ENCODE peak calls at places on chromosomes 16 and 17, in ten cellular contexts. T, H, M, G, W, L, S, X, Z and Y are unnamed samples.

GRCh38 chr17:39792523-39793221 is 54.9 kb downstream of the GRB7 start:
- DNase-seq in T (no peak), H (no peak), M (no peak), G (no peak), W (no peak), L (no peak), S (no peak), X (no peak), Z (no peak), Y (no peak)

GRCh38 chr16:13956635-13957196 is 36.8 kb downstream of the ERCC4 start:
- DNase-seq in T (no peak), H (no peak), M (no peak), G (no peak), W (no peak), L (no peak), S (no peak), X (no peak), Z (no peak), Y (no peak)

GRCh38 chr16:14418795-14419225 is 211.2 kb downstream of the PARN start:
- DNase-seq in T (no peak), H (peak), M (no peak), G (no peak), W (no peak), L (no peak), S (no peak), X (no peak), Z (peak), Y (no peak)

GRCh38 chr17:41340934-41341861 is 9.4 kb downstream of the KRT33A start:
- DNase-seq in T (no peak), H (no peak), M (peak), G (no peak), W (no peak), L (no peak), S (no peak), X (no peak), Z (no peak), Y (no peak)

GRCh38 chr17:1078831-1079561 is 82.1 kb downstream of the TIMM22 start:
- DNase-seq in T (no peak), H (no peak), M (no peak), G (peak), W (no peak), L (peak), S (peak), X (peak), Z (no peak), Y (no peak)

GRCh38 chr17:1177099-1177996 is 2.4 kb downstream of the ABR start:
- DNase-seq in T (no peak), H (no peak), M (no peak), G (peak), W (no peak), L (peak), S (no peak), X (no peak), Z (no peak), Y (no peak)

GRCh38 chr16:51651061-51651466 is 500.0 kb upstream of the SALL1 start:
- DNase-seq in T (no peak), H (no peak), M (no peak), G (no peak), W (no peak), L (peak), S (peak), X (no peak), Z (no peak), Y (no peak)

GRCh38 chr16:68995011-68995504 is 110.4 kb upstream of the HAS3 start:
- DNase-seq in T (peak), H (no peak), M (no peak), G (no peak), W (no peak), L (peak), S (no peak), X (no peak), Z (no peak), Y (no peak)

GRCh38 chr17:83186751-83187421 is 107.5 kb downstream of the METRNL start:
- DNase-seq in T (no peak), H (no peak), M (no peak), G (no peak), W (no peak), L (no peak), S (no peak), X (no peak), Z (no peak), Y (no peak)

GRCh38 chr16:73878616-73879015 is 418.0 kb upstream of the PSMD7 start:
- DNase-seq in T (peak), H (no peak), M (no peak), G (peak), W (no peak), L (peak), S (no peak), X (no peak), Z (no peak), Y (no peak)

GRCh38 chr16:74073471-74073870 is 223.1 kb upstream of the PSMD7 start:
- DNase-seq in T (no peak), H (no peak), M (no peak), G (no peak), W (no peak), L (no peak), S (no peak), X (no peak), Z (no peak), Y (no peak)

GRCh38 chr17:27265333-27265732 is 28.6 kb upstream of the WSB1 start:
- DNase-seq in T (peak), H (no peak), M (no peak), G (no peak), W (no peak), L (no peak), S (no peak), X (no peak), Z (no peak), Y (no peak)

GRCh38 chr16:89613954-89614459 is 565 bp downstream of the DPEP1 start:
- DNase-seq in T (no peak), H (no peak), M (no peak), G (no peak), W (no peak), L (no peak), S (no peak), X (no peak), Z (no peak), Y (no peak)

GRCh38 chr17:17385502-17385901 is 82.3 kb downstream of the NT5M start:
- DNase-seq in T (no peak), H (no peak), M (no peak), G (no peak), W (no peak), L (no peak), S (no peak), X (no peak), Z (no peak), Y (peak)

GRCh38 chr16:82061861-82062525 is 26.9 kb downstream of the HSD17B2 start:
- DNase-seq in T (peak), H (no peak), M (no peak), G (no peak), W (no peak), L (peak), S (no peak), X (no peak), Z (no peak), Y (no peak)

GRCh38 chr17:74282587-74283370 is 8.7 kb downstream of the DNAI2 start:
- DNase-seq in T (peak), H (no peak), M (peak), G (no peak), W (no peak), L (no peak), S (no peak), X (no peak), Z (no peak), Y (no peak)

GRCh38 chr17:28788100-28788499 is 44.3 kb downstream of the TRAF4 start:
- DNase-seq in T (no peak), H (no peak), M (no peak), G (no peak), W (no peak), L (no peak), S (no peak), X (no peak), Z (no peak), Y (no peak)

GRCh38 chr16:10338426-10338825 is 47.4 kb upstream of the ATF7IP2 start:
- DNase-seq in T (no peak), H (no peak), M (no peak), G (peak), W (no peak), L (peak), S (no peak), X (no peak), Z (no peak), Y (no peak)

DNA sequence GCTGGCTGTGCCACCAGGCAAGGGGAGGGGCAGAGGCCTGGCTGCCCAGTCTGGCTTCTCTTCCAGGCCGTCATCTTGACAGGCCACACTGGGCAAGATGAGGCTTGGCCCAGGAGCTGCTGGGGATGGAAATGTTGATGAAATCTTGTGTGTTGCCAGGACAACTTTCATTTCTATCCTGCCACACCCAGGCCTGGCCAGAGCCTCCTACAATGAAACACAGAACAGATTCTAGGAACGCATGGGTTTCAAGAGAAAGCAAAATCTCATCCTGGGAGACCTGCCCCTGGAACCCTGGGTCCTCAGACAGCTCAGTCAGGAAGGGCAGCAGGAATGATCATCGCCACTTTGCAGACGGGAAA is 9.3 kb downstream of the HEXIM2 start:
- DNase-seq in T (peak), H (peak), M (no peak), G (peak), W (peak), L (no peak), S (no peak), X (no peak), Z (peak), Y (peak)
- H3K27ac ChIP-seq in T (peak), H (peak), M (no peak), G (peak), W (peak), L (peak), S (peak), X (peak), Z (peak), Y (peak)

DNA sequence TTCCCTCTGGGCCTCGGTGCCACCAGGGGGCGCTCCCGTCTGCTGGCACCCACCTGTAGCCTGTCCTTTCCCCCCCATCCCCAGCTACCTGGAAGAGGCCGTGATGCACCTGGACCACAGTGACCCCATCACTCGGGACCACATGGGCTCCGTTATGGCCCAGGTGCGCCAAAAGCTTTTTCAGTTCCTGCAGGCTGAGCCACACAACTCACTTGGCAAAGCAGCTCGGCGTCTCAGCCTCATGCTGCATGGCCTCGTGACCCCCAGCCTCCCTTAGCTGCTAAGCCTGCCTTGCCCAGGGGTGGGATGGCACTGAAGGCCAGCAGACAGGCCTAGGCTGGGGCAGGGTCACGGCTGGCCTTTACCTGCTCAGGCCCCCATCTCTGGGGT is 818 bp upstream of the NRN1L start:
- DNase-seq in T (peak), H (peak), M (peak), G (peak), W (peak), L (peak), S (peak), X (peak), Z (peak), Y (peak)
- H3K27ac ChIP-seq in T (no peak), H (peak), M (no peak), G (peak), W (peak), L (no peak), S (no peak), X (no peak), Z (no peak), Y (peak)

GRCh38 chr16:70689970-70690905 is 4.4 kb upstream of the MTSS2 start:
- DNase-seq in T (no peak), H (no peak), M (no peak), G (no peak), W (peak), L (no peak), S (peak), X (no peak), Z (no peak), Y (no peak)

GRCh38 chr16:70692481-70693203 is 6.8 kb upstream of the MTSS2 start:
- DNase-seq in T (no peak), H (peak), M (no peak), G (no peak), W (peak), L (no peak), S (no peak), X (no peak), Z (no peak), Y (no peak)

GRCh38 chr16:70693231-70693671 is 7.4 kb upstream of the MTSS2 start:
- DNase-seq in T (no peak), H (peak), M (no peak), G (peak), W (peak), L (peak), S (peak), X (no peak), Z (no peak), Y (no peak)

GRCh38 chr16:70691223-70692129 is 5.6 kb upstream of the MTSS2 start:
- DNase-seq in T (peak), H (peak), M (no peak), G (peak), W (peak), L (peak), S (peak), X (no peak), Z (peak), Y (peak)

DNA sequence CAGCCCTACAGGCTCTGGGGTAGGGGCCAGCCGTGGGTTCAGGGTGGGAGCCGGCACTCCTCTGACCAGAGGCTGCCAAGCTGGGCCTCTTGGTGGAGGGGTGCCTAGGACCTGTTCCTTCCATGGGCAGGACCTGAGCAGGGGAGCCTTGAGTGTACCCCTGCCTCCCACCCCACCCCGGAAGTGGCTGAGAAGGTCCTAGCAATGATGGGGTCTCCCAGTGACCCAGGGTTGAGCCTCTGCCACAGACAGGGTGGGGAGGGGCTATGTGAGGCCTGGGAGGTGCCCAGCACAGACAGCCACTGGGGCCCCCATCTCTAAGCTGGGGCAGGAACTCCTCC is 6.2 kb upstream of the MTSS2 start:
- DNase-seq in T (no peak), H (no peak), M (no peak), G (no peak), W (no peak), L (no peak), S (no peak), X (no peak), Z (no peak), Y (no peak)
- H3K27ac ChIP-seq in T (peak), H (peak), M (no peak), G (peak), W (peak), L (peak), S (peak), X (no peak), Z (peak), Y (peak)

DNA sequence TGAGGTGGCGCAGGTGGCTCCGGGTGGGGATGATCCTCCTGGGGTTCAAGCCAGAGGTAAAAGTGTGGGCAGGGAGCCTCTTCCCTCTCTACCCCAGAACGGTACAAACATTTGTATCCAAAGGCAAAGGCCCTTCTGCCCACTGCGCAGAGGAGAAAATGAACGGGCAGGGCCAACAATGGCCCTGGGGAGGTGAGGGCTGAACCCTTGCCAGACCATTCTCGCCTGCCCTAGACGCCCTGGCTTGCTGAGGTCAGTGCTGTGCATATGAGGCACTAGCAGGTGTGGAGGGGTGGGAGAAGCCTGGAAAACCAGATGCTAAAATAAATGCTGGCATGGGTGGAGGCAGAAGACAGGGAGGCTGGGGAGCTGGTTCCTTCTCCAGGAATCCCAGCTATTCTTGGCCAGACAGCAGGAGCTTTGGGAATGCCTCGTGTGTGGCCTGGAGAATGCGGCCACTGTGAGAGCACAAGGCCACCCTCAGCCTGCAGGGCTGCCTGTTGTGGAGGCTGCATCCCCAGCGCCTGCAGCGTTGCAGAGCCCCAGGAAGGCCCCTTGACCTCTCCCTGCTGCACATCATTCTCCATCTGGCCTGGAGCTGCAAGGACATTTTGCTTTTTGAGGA is 4.5 kb downstream of the C17orf50 start:
- DNase-seq in T (no peak), H (no peak), M (no peak), G (no peak), W (no peak), L (no peak), S (no peak), X (no peak), Z (no peak), Y (no peak)
- H3K27ac ChIP-seq in T (peak), H (peak), M (no peak), G (no peak), W (no peak), L (no peak), S (no peak), X (no peak), Z (no peak), Y (peak)

GRCh38 chr16:80743273-80743672 is 61.1 kb downstream of the CDYL2 start:
- DNase-seq in T (no peak), H (no peak), M (no peak), G (no peak), W (no peak), L (no peak), S (no peak), X (no peak), Z (no peak), Y (no peak)

GRCh38 chr16:80741716-80742115 is 62.7 kb downstream of the CDYL2 start:
- DNase-seq in T (no peak), H (no peak), M (no peak), G (no peak), W (no peak), L (no peak), S (no peak), X (no peak), Z (no peak), Y (no peak)

GRCh38 chr16:80744856-80745255 is 59.5 kb downstream of the CDYL2 start:
- DNase-seq in T (no peak), H (no peak), M (no peak), G (no peak), W (no peak), L (no peak), S (no peak), X (no peak), Z (no peak), Y (no peak)

GRCh38 chr16:80743772-80744171 is 60.6 kb downstream of the CDYL2 start:
- DNase-seq in T (no peak), H (no peak), M (no peak), G (no peak), W (no peak), L (no peak), S (no peak), X (no peak), Z (no peak), Y (no peak)

DNA sequence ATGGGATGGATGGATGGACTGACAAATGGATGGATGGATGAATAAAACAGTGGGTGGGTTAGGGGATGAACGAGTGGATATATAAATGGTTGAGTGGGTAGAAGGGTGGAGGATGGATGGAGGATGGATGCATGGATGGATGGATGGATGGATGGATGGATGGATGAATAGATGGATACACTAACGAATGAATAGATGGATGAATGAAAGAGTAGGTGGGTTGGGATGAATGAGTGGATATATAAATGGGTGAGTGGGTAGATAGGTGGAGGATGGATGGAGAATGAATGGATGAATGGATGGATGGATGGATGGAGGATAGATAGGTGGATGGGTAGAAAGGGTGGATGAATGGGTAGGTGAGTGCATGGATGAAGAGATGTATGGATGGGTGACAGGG is 62.1 kb downstream of the CDYL2 start:
- DNase-seq in T (no peak), H (no peak), M (no peak), G (no peak), W (no peak), L (no peak), S (no peak), X (no peak), Z (no peak), Y (no peak)
- H3K27ac ChIP-seq in T (no peak), H (no peak), M (no peak), G (no peak), W (no peak), L (no peak), S (no peak), X (no peak), Z (no peak), Y (no peak)

DNA sequence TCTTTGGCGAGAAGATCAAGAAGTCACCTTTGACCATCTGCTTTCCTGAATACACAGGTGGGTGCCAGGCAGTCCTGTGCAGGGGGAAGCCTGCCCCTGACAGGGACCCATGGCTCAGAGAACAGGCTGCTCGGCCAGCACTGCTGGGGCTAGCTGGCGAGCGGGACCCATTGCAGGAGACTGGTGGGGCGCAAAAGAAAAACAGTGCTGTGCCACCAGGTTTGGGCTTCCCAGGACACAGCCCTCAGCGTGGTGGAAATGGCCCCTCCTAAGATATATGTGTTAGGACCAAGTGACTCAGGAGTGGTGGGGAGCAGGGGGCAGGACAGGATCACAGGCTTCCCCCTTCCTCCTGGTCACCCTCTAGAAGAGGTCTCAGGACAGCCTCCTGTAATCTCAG is 73.9 kb downstream of the AMFR start:
- DNase-seq in T (no peak), H (peak), M (no peak), G (no peak), W (no peak), L (no peak), S (peak), X (no peak), Z (no peak), Y (no peak)
- H3K27ac ChIP-seq in T (no peak), H (no peak), M (no peak), G (no peak), W (no peak), L (no peak), S (no peak), X (no peak), Z (no peak), Y (no peak)

GRCh38 chr17:76278268-76278908 is 13.2 kb downstream of the UBALD2 start:
- DNase-seq in T (no peak), H (no peak), M (no peak), G (no peak), W (no peak), L (no peak), S (no peak), X (no peak), Z (no peak), Y (no peak)
- H3K27ac ChIP-seq in T (no peak), H (no peak), M (no peak), G (no peak), W (no peak), L (no peak), S (no peak), X (no peak), Z (no peak), Y (no peak)

GRCh38 chr17:19728114-19728495 is 11.7 kb upstream of the SLC47A2 start:
- DNase-seq in T (peak), H (peak), M (no peak), G (peak), W (peak), L (peak), S (peak), X (no peak), Z (peak), Y (peak)
- H3K27ac ChIP-seq in T (peak), H (peak), M (no peak), G (peak), W (peak), L (peak), S (peak), X (no peak), Z (peak), Y (peak)

DNA sequence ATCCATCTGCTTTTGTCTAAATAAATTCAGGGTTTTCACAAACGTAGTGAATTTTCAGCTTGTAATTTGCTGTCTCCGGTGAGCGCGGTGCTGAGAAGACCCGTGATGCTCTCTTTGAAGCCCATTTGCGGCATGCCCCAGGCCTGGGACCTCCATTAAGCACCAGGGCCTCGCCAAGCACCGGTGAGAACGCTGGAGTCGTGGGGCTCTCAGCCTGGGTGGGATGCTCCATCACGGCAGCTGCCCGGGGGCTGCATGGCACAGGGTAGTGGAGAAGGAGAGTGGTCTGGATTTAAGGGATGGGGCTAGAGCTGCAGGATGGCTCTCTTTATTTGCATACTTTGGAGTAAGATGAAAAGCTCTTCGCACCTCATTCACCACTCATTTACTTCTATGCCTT is 248.7 kb downstream of the ABCC12 start:
- DNase-seq in T (no peak), H (no peak), M (no peak), G (no peak), W (no peak), L (no peak), S (no peak), X (no peak), Z (no peak), Y (no peak)
- H3K27ac ChIP-seq in T (no peak), H (no peak), M (no peak), G (no peak), W (no peak), L (no peak), S (no peak), X (no peak), Z (no peak), Y (no peak)